ENCODE peak calls at places on chromosome 18, in seven cellular contexts. One of them, this sample, is unnamed.

GRCh38 chr18:10089881-10090280 is 176.1 kb downstream of the VAPA start:
- DNase-seq in AG10803: no peak
- DNase-seq in HFF-Myc: no peak
- DNase-seq in GM12865: no peak
- DNase-seq in hepatocyte: no peak
- DNase-seq in psoas muscle: no peak
- DNase-seq in choroid plexus epithelial cell: no peak
- DNase-seq in this sample: no peak

GRCh38 chr18:62741118-62741566 is 25.8 kb downstream of the PHLPP1 start:
- DNase-seq in psoas muscle: no peak
- DNase-seq in AG10803: peak
- DNase-seq in choroid plexus epithelial cell: peak
- DNase-seq in HFF-Myc: peak
- DNase-seq in GM12865: no peak
- DNase-seq in hepatocyte: peak
- DNase-seq in this sample: no peak

GRCh38 chr18:45522371-45522770 is 92.9 kb upstream of the SLC14A2 start:
- DNase-seq in AG10803: peak
- DNase-seq in choroid plexus epithelial cell: peak
- DNase-seq in hepatocyte: no peak
- DNase-seq in psoas muscle: no peak
- DNase-seq in HFF-Myc: no peak
- DNase-seq in GM12865: no peak
- DNase-seq in this sample: no peak

GRCh38 chr18:4823091-4823490 is 368.0 kb upstream of the DLGAP1 start:
- DNase-seq in GM12865: no peak
- DNase-seq in psoas muscle: no peak
- DNase-seq in hepatocyte: no peak
- DNase-seq in choroid plexus epithelial cell: no peak
- DNase-seq in HFF-Myc: no peak
- DNase-seq in AG10803: no peak
- DNase-seq in this sample: no peak

GRCh38 chr18:6255121-6255742 is 159.5 kb downstream of the L3MBTL4 start:
- DNase-seq in hepatocyte: no peak
- DNase-seq in psoas muscle: no peak
- DNase-seq in GM12865: no peak
- DNase-seq in HFF-Myc: no peak
- DNase-seq in AG10803: no peak
- DNase-seq in choroid plexus epithelial cell: no peak
- DNase-seq in this sample: no peak

GRCh38 chr18:40810371-40810770 is 1144.7 kb upstream of the PIK3C3 start:
- DNase-seq in AG10803: peak
- DNase-seq in HFF-Myc: no peak
- DNase-seq in psoas muscle: no peak
- DNase-seq in hepatocyte: peak
- DNase-seq in choroid plexus epithelial cell: peak
- DNase-seq in GM12865: no peak
- DNase-seq in this sample: no peak

GRCh38 chr18:7822435-7823425 is 255.6 kb downstream of the PTPRM start:
- DNase-seq in HFF-Myc: no peak
- DNase-seq in GM12865: peak
- DNase-seq in AG10803: no peak
- DNase-seq in psoas muscle: no peak
- DNase-seq in hepatocyte: no peak
- DNase-seq in choroid plexus epithelial cell: peak
- DNase-seq in this sample: no peak

GRCh38 chr18:24271381-24272331 is 126.0 kb downstream of the OSBPL1A start:
- DNase-seq in AG10803: peak
- DNase-seq in hepatocyte: peak
- DNase-seq in GM12865: peak
- DNase-seq in psoas muscle: peak
- DNase-seq in HFF-Myc: no peak
- DNase-seq in choroid plexus epithelial cell: peak
- DNase-seq in this sample: peak

GRCh38 chr18:59744271-59744721 is 47.1 kb upstream of the CCBE1 start:
- DNase-seq in HFF-Myc: peak
- DNase-seq in GM12865: no peak
- DNase-seq in psoas muscle: no peak
- DNase-seq in hepatocyte: no peak
- DNase-seq in AG10803: peak
- DNase-seq in choroid plexus epithelial cell: peak
- DNase-seq in this sample: no peak

GRCh38 chr18:55768255-55768654 is 180.3 kb upstream of the TCF4 start:
- DNase-seq in GM12865: no peak
- DNase-seq in psoas muscle: no peak
- DNase-seq in choroid plexus epithelial cell: no peak
- DNase-seq in AG10803: peak
- DNase-seq in hepatocyte: no peak
- DNase-seq in HFF-Myc: no peak
- DNase-seq in this sample: no peak

GRCh38 chr18:41320090-41320489 is 634.9 kb upstream of the PIK3C3 start:
- DNase-seq in AG10803: no peak
- DNase-seq in choroid plexus epithelial cell: no peak
- DNase-seq in GM12865: no peak
- DNase-seq in hepatocyte: peak
- DNase-seq in HFF-Myc: no peak
- DNase-seq in psoas muscle: no peak
- DNase-seq in this sample: no peak

GRCh38 chr18:46406539-46406932 is 250.5 kb downstream of the LOXHD1 start:
- DNase-seq in GM12865: no peak
- DNase-seq in hepatocyte: no peak
- DNase-seq in choroid plexus epithelial cell: no peak
- DNase-seq in psoas muscle: no peak
- DNase-seq in HFF-Myc: no peak
- DNase-seq in AG10803: no peak
- DNase-seq in this sample: no peak

GRCh38 chr18:76437011-76437410 is 58.0 kb downstream of the ZNF516 start:
- DNase-seq in HFF-Myc: no peak
- DNase-seq in hepatocyte: no peak
- DNase-seq in psoas muscle: no peak
- DNase-seq in AG10803: no peak
- DNase-seq in GM12865: no peak
- DNase-seq in choroid plexus epithelial cell: no peak
- DNase-seq in this sample: no peak

GRCh38 chr18:63162271-63163014 is 157.1 kb downstream of the BCL2 start:
- DNase-seq in hepatocyte: no peak
- DNase-seq in AG10803: peak
- DNase-seq in psoas muscle: no peak
- DNase-seq in choroid plexus epithelial cell: peak
- DNase-seq in GM12865: peak
- DNase-seq in HFF-Myc: no peak
- DNase-seq in this sample: no peak

GRCh38 chr18:23864620-23865019 is 149.9 kb upstream of the TTC39C start:
- DNase-seq in choroid plexus epithelial cell: no peak
- DNase-seq in hepatocyte: no peak
- DNase-seq in AG10803: no peak
- DNase-seq in HFF-Myc: no peak
- DNase-seq in GM12865: peak
- DNase-seq in psoas muscle: no peak
- DNase-seq in this sample: no peak

GRCh38 chr18:66872277-66872676 is 268.4 kb upstream of the CDH19 start:
- DNase-seq in HFF-Myc: no peak
- DNase-seq in psoas muscle: no peak
- DNase-seq in hepatocyte: peak
- DNase-seq in AG10803: no peak
- DNase-seq in choroid plexus epithelial cell: peak
- DNase-seq in GM12865: no peak
- DNase-seq in this sample: no peak

GRCh38 chr18:55869965-55870585 is 282.1 kb upstream of the TCF4 start:
- DNase-seq in GM12865: no peak
- DNase-seq in HFF-Myc: no peak
- DNase-seq in hepatocyte: no peak
- DNase-seq in psoas muscle: peak
- DNase-seq in choroid plexus epithelial cell: peak
- DNase-seq in AG10803: peak
- DNase-seq in this sample: no peak

DNA sequence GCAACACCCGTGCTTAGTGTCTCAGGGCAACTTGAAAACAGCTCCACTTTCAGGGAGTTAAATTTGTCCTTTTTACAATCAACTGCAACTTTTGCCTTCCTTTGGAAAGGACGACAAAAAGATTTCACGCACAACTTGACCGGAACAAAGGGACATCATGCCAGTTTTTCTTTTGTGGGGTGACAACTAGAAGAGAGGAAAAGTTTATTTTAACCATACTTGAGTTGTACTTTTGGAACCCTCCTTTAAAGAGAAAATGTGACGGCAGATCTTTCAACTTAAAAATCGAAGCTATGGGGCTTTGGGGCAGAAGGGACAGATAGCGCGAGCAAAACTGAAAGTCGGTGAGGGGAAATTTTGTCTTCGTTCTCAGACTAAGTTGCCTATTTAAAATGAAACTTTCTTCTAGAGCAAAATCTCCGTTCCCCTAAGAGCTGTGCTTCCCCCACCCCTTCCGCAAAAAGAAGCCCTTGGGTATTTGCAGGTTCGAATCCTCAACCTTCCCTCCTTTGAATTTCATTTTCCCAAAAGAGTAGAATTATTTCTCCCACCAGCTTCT is 5.5 kb upstream of the ONECUT2 start:
- DNase-seq in hepatocyte: no peak
- DNase-seq in HFF-Myc: no peak
- DNase-seq in choroid plexus epithelial cell: no peak
- DNase-seq in GM12865: peak
- DNase-seq in AG10803: no peak
- DNase-seq in psoas muscle: no peak
- DNase-seq in this sample: no peak
- TF ChIP-seq CTCF in hepatocyte: no peak
- TF ChIP-seq CTCF in HFF-Myc: no peak
- TF ChIP-seq CTCF in choroid plexus epithelial cell: no peak
- TF ChIP-seq CTCF in GM12865: no peak
- TF ChIP-seq CTCF in AG10803: no peak
- TF ChIP-seq CTCF in psoas muscle: no peak
- TF ChIP-seq CTCF in this sample: no peak

GRCh38 chr18:3457261-3457724 is 7.3 kb downstream of the TGIF1 start:
- DNase-seq in HFF-Myc: no peak
- DNase-seq in hepatocyte: no peak
- DNase-seq in GM12865: no peak
- DNase-seq in choroid plexus epithelial cell: no peak
- DNase-seq in AG10803: no peak
- DNase-seq in psoas muscle: no peak
- DNase-seq in this sample: no peak
- H3K4me3 ChIP-seq in HFF-Myc: no peak
- H3K4me3 ChIP-seq in hepatocyte: no peak
- H3K4me3 ChIP-seq in GM12865: no peak
- H3K4me3 ChIP-seq in choroid plexus epithelial cell: no peak
- H3K4me3 ChIP-seq in AG10803: no peak
- H3K4me3 ChIP-seq in psoas muscle: no peak
- H3K4me3 ChIP-seq in this sample: no peak

GRCh38 chr18:27752944-27753343 is 424.0 kb downstream of the CDH2 start:
- DNase-seq in hepatocyte: no peak
- DNase-seq in psoas muscle: no peak
- DNase-seq in AG10803: no peak
- DNase-seq in choroid plexus epithelial cell: no peak
- DNase-seq in HFF-Myc: no peak
- DNase-seq in GM12865: no peak
- DNase-seq in this sample: no peak

GRCh38 chr18:27748336-27748735 is 428.6 kb downstream of the CDH2 start:
- DNase-seq in AG10803: no peak
- DNase-seq in hepatocyte: no peak
- DNase-seq in psoas muscle: no peak
- DNase-seq in choroid plexus epithelial cell: no peak
- DNase-seq in GM12865: no peak
- DNase-seq in HFF-Myc: no peak
- DNase-seq in this sample: no peak

GRCh38 chr18:27749189-27749588 is 427.7 kb downstream of the CDH2 start:
- DNase-seq in AG10803: no peak
- DNase-seq in GM12865: no peak
- DNase-seq in HFF-Myc: no peak
- DNase-seq in psoas muscle: no peak
- DNase-seq in hepatocyte: no peak
- DNase-seq in choroid plexus epithelial cell: no peak
- DNase-seq in this sample: no peak

GRCh38 chr18:27746241-27746640 is 430.7 kb downstream of the CDH2 start:
- DNase-seq in choroid plexus epithelial cell: no peak
- DNase-seq in AG10803: no peak
- DNase-seq in hepatocyte: no peak
- DNase-seq in GM12865: no peak
- DNase-seq in psoas muscle: no peak
- DNase-seq in HFF-Myc: no peak
- DNase-seq in this sample: no peak

DNA sequence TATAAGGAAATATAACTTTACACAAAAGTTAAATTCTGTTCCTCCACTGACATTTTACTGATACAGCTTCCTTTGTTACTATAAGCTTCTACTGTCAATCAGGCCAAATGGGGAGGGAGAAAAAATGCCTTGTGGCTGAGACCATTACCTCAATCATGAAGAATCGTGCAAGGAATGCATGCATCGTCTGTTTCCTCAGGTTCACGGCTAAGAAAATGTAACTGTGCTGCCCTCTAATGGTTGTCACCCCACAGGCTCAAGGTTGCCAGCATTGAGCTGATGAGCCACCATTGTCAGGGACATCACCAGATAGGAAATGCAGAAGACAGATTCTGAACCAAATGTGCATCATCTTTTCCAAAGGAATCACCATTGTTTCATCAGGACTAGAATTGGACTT is 426.9 kb downstream of the CDH2 start:
- DNase-seq in psoas muscle: no peak
- DNase-seq in choroid plexus epithelial cell: peak
- DNase-seq in GM12865: peak
- DNase-seq in hepatocyte: peak
- DNase-seq in HFF-Myc: peak
- DNase-seq in AG10803: peak
- DNase-seq in this sample: no peak
- TF ChIP-seq CTCF in psoas muscle: peak
- TF ChIP-seq CTCF in choroid plexus epithelial cell: peak
- TF ChIP-seq CTCF in GM12865: peak
- TF ChIP-seq CTCF in hepatocyte: peak
- TF ChIP-seq CTCF in HFF-Myc: peak
- TF ChIP-seq CTCF in AG10803: peak
- TF ChIP-seq CTCF in this sample: peak

DNA sequence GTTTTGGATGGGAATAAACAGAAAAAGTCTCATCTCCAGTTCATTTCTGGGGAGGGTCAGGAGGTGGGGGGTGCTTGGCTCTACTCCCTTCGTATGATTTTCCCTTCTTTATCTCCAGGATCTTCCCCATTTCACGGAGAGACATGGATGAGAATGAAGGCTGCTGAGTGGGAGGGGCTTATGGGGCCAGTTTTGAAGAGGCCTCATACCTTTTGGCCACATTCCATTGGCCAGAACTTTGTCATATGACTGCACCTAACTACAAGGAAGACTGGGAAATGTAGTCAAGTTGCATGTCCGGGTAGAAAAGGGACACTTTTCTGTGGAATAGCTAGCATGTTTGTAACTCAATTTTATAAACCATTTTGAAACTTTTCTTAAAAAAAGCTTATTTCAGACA is 117.6 kb downstream of the NEDD4L start:
- DNase-seq in choroid plexus epithelial cell: peak
- DNase-seq in AG10803: no peak
- DNase-seq in GM12865: no peak
- DNase-seq in HFF-Myc: no peak
- DNase-seq in hepatocyte: no peak
- DNase-seq in psoas muscle: no peak
- DNase-seq in this sample: no peak
- H3K4me3 ChIP-seq in choroid plexus epithelial cell: no peak
- H3K4me3 ChIP-seq in AG10803: no peak
- H3K4me3 ChIP-seq in GM12865: no peak
- H3K4me3 ChIP-seq in HFF-Myc: no peak
- H3K4me3 ChIP-seq in hepatocyte: no peak
- H3K4me3 ChIP-seq in psoas muscle: no peak
- H3K4me3 ChIP-seq in this sample: no peak